ENCODE peak calls at places on chromosomes 5 and 9, in nine cellular contexts. K is occipital lobe; C is CD8-positive, alpha-beta memory T cell; W is stimulated activated CD4-positive, alpha-beta T cell treated with anti-CD3 and anti-CD28 coated beads, Interleukin-4, amount 100 ng/mL, for 24 hours; P is activated CD4-positive, alpha-beta T cell treated with anti-CD3 and anti-CD28 coated beads, Interleukin-2, amount 50 U/mL, for 1 hour; M is H9; D is left ventricle myocardium superior; J is activated B cell treated with CpG ODN at 0.5 μM for 24 hours; A is hepatic stellate cell. Y is an unnamed sample.

GRCh38 chr5:13585324-13585723 is 359.2 kb downstream of the DNAH5 start:
- DNase-seq in W (no peak), A (no peak), K (no peak), D (no peak), M (no peak), J (no peak), P (no peak), C (no peak), Y (no peak)

GRCh38 chr9:116000748-116001329 is 152.8 kb upstream of the PAPPA start:
- DNase-seq in J (no peak), C (no peak), W (no peak), P (no peak), M (peak; percentile 53), K (no peak), D (no peak), A (no peak), Y (no peak)

GRCh38 chr9:107213080-107213479 is 70.0 kb upstream of the RAD23B start:
- DNase-seq in D (no peak), A (peak; percentile 9), K (no peak), W (no peak), M (no peak), P (no peak), J (no peak), C (no peak), Y (no peak)

GRCh38 chr9:114282104-114282485 is 40.8 kb upstream of the ORM1 start:
- DNase-seq in P (no peak), A (no peak), C (no peak), J (no peak), K (no peak), D (no peak), M (peak; percentile 20), W (no peak), Y (no peak)

GRCh38 chr9:33750839-33751339 is 44.5 kb upstream of the PRSS3 start:
- DNase-seq in C (no peak), K (no peak), M (no peak), J (no peak), A (peak; percentile 8), D (no peak), P (no peak), W (no peak), Y (no peak)

GRCh38 chr9:84404095-84404686 is 63.6 kb upstream of the SLC28A3 start:
- DNase-seq in P (no peak), C (no peak), A (no peak), W (no peak), J (no peak), D (no peak), K (no peak), M (peak; percentile 43), Y (no peak)

GRCh38 chr9:16869140-16869903 is 1.1 kb downstream of the BNC2 start:
- DNase-seq in J (no peak), P (no peak), D (no peak), K (no peak), A (no peak), M (peak; percentile 51), C (no peak), W (no peak), Y (no peak)

GRCh38 chr5:132528866-132529634 is 14.3 kb downstream of the IL5 start:
- DNase-seq in P (no peak), K (no peak), D (no peak), C (no peak), M (no peak), J (no peak), A (no peak), W (no peak), Y (no peak)

GRCh38 chr5:133400831-133401351 is 211.4 kb downstream of the FSTL4 start:
- DNase-seq in J (no peak), C (no peak), A (no peak), M (peak; percentile 54), P (no peak), D (no peak), K (no peak), W (no peak), Y (no peak)

GRCh38 chr5:113043491-113043931 is 66.9 kb downstream of the DCP2 start:
- DNase-seq in W (peak; percentile 6), K (no peak), C (no peak), A (no peak), D (peak; percentile 83), M (peak; percentile 72), J (no peak), P (no peak), Y (no peak)

GRCh38 chr9:3088166-3088702 is 244.3 kb upstream of the PUM3 start:
- DNase-seq in J (no peak), P (no peak), C (no peak), W (no peak), M (peak; percentile 83), K (no peak), A (no peak), D (no peak), Y (no peak)

GRCh38 chr5:135483254-135483653 is 31.1 kb upstream of the TIFAB start:
- DNase-seq in A (no peak), W (no peak), J (no peak), K (no peak), P (no peak), M (no peak), D (no peak), C (no peak), Y (no peak)

GRCh38 chr5:151100690-151101089 is 19.9 kb upstream of the TNIP1 start:
- DNase-seq in P (no peak), M (no peak), C (no peak), A (no peak), W (no peak), J (no peak), K (no peak), D (no peak), Y (no peak)

GRCh38 chr5:176611435-176611834 is 1.5 kb upstream of the GPRIN1 start:
- DNase-seq in W (peak; percentile 48), C (peak; percentile 42), P (peak; percentile 53), K (no peak), A (peak; percentile 78), M (peak; percentile 77), J (no peak), D (peak; percentile 85), Y (no peak)

GRCh38 chr5:6943749-6944148 is 230.5 kb downstream of the TENT4A start:
- DNase-seq in W (no peak), K (no peak), A (no peak), C (no peak), P (no peak), J (no peak), D (no peak), M (no peak), Y (no peak)

GRCh38 chr9:4147476-4148214 is 152.2 kb downstream of the GLIS3 start:
- DNase-seq in W (no peak), C (no peak), A (no peak), D (peak; percentile 31), P (no peak), K (no peak), M (no peak), J (no peak), Y (no peak)

GRCh38 chr5:107466233-107466769 is 204.4 kb downstream of the EFNA5 start:
- DNase-seq in P (no peak), M (peak; percentile 39), W (no peak), C (no peak), A (no peak), K (peak; percentile 43), J (no peak), D (no peak), Y (peak; percentile 15)

GRCh38 chr5:5295361-5295760 is 127.1 kb upstream of the ICE1 start:
- DNase-seq in D (no peak), J (no peak), C (no peak), K (peak; percentile 75), A (no peak), M (no peak), P (no peak), W (no peak), Y (no peak)

GRCh38 chr5:158929579-158930233 is 170.0 kb downstream of the EBF1 start:
- DNase-seq in K (no peak), M (no peak), C (no peak), W (no peak), P (no peak), D (no peak), J (no peak), A (no peak), Y (no peak)

GRCh38 chr9:113682297-113682771 is 193.8 kb upstream of the ZNF618 start:
- DNase-seq in P (peak; percentile 34), W (peak; percentile 33), K (peak; percentile 46), M (peak; percentile 81), A (peak; percentile 78), J (no peak), C (peak; percentile 9), D (peak; percentile 73), Y (peak; percentile 36)

GRCh38 chr9:89352874-89353649 is 34.8 kb downstream of the SECISBP2 start:
- DNase-seq in A (no peak), J (no peak), P (no peak), K (no peak), D (no peak), M (no peak), C (no peak), W (no peak), Y (no peak)